ENCODE peak calls at places on chromosomes 6 and 20, in eight cellular contexts. J is left lung, I is A549, G is mucosa of descending colon, C is left ventricle myocardium inferior, D is fibroblast of mammary gland, P is endodermal cell, F is body of pancreas. R is an unnamed sample.

GRCh38 chr6:56690519-56691200 is 48.0 kb upstream of the DST start:
- DNase-seq in J (no peak), I (no peak), G (no peak), C (no peak), D (peak), P (no peak), F (no peak), R (peak)

GRCh38 chr6:155274533-155274932 is 10.7 kb downstream of the CLDN20 start:
- DNase-seq in J (no peak), I (no peak), G (no peak), C (no peak), D (peak), P (no peak), F (no peak), R (peak)

GRCh38 chr20:45818239-45818638 is 5.8 kb downstream of the UBE2C start:
- DNase-seq in J (no peak), I (no peak), G (no peak), C (no peak), D (no peak), P (no peak), F (no peak), R (no peak)

GRCh38 chr20:64219730-64220129 is 35.8 kb upstream of the PCMTD2 start:
- DNase-seq in J (no peak), I (no peak), G (no peak), C (no peak), D (no peak), P (no peak), F (no peak), R (no peak)

GRCh38 chr6:155762649-155763048 is 307.0 kb upstream of the NOX3 start:
- DNase-seq in J (no peak), I (no peak), G (no peak), C (no peak), D (no peak), P (no peak), F (no peak), R (no peak)

GRCh38 chr6:33702345-33702977 is 9.0 kb downstream of the UQCC2 start:
- DNase-seq in J (no peak), I (peak), G (no peak), C (no peak), D (peak), P (peak), F (peak), R (peak)

GRCh38 chr6:3414704-3415453 is 42.0 kb downstream of the SLC22A23 start:
- DNase-seq in J (peak), I (no peak), G (no peak), C (no peak), D (no peak), P (no peak), F (no peak), R (no peak)

GRCh38 chr20:10673831-10674683 is at the start of gene JAG1:
- DNase-seq in J (peak), I (peak), G (peak), C (peak), D (peak), P (peak), F (peak), R (peak)

GRCh38 chr20:18001131-18001921 is 32.5 kb downstream of the MGME1 start:
- DNase-seq in J (peak), I (peak), G (no peak), C (peak), D (peak), P (peak), F (peak), R (peak)

GRCh38 chr6:31620586-31621319 is at the start of gene PRRC2A:
- DNase-seq in J (peak), I (no peak), G (peak), C (peak), D (no peak), P (no peak), F (peak), R (peak)

GRCh38 chr20:39874049-39874893 is 814.8 kb downstream of the MAFB start:
- DNase-seq in J (peak), I (peak), G (peak), C (peak), D (peak), P (peak), F (peak), R (peak)

GRCh38 chr6:45375449-45375848 is 2.3 kb downstream of the SUPT3H start:
- DNase-seq in J (no peak), I (no peak), G (no peak), C (no peak), D (peak), P (no peak), F (no peak), R (no peak)

GRCh38 chr6:52640170-52640569 is 30.7 kb upstream of the TMEM14A start:
- DNase-seq in J (no peak), I (no peak), G (peak), C (no peak), D (peak), P (no peak), F (peak), R (no peak)

GRCh38 chr6:44073612-44074382 is 53.5 kb downstream of the MRPL14 start:
- DNase-seq in J (no peak), I (no peak), G (no peak), C (peak), D (peak), P (peak), F (no peak), R (peak)

GRCh38 chr6:55919909-55920308 is 44.5 kb upstream of the BMP5 start:
- DNase-seq in J (no peak), I (no peak), G (no peak), C (no peak), D (no peak), P (no peak), F (no peak), R (no peak)

GRCh38 chr6:169803291-169803811 is 51.9 kb downstream of the ERMARD start:
- DNase-seq in J (no peak), I (no peak), G (no peak), C (no peak), D (no peak), P (no peak), F (no peak), R (no peak)

GRCh38 chr6:140809694-140810101 is 1323.0 kb upstream of the GJE1 start:
- DNase-seq in J (no peak), I (no peak), G (no peak), C (no peak), D (no peak), P (no peak), F (no peak), R (no peak)

GRCh38 chr20:41330941-41331340 is 9.7 kb upstream of the LPIN3 start:
- DNase-seq in J (no peak), I (no peak), G (no peak), C (no peak), D (no peak), P (no peak), F (no peak), R (no peak)
- TF ChIP-seq CTCF in J (no peak), I (no peak), G (no peak), C (no peak), D (no peak), P (no peak), F (no peak), R (no peak)

GRCh38 chr6:146027586-146028249 is 1.1 kb upstream of the GRM1 start:
- DNase-seq in J (no peak), I (peak), G (no peak), C (no peak), D (peak), P (peak), F (no peak), R (no peak)

GRCh38 chr6:146026873-146027272 is 2.0 kb upstream of the GRM1 start:
- DNase-seq in J (no peak), I (no peak), G (no peak), C (no peak), D (no peak), P (peak), F (no peak), R (no peak)

GRCh38 chr6:146029573-146030184 is 817 bp downstream of the GRM1 start:
- DNase-seq in J (no peak), I (no peak), G (no peak), C (no peak), D (no peak), P (no peak), F (no peak), R (no peak)

GRCh38 chr6:146028250-146028789 is 542 bp upstream of the GRM1 start:
- DNase-seq in J (peak), I (peak), G (peak), C (peak), D (peak), P (peak), F (peak), R (peak)

DNA sequence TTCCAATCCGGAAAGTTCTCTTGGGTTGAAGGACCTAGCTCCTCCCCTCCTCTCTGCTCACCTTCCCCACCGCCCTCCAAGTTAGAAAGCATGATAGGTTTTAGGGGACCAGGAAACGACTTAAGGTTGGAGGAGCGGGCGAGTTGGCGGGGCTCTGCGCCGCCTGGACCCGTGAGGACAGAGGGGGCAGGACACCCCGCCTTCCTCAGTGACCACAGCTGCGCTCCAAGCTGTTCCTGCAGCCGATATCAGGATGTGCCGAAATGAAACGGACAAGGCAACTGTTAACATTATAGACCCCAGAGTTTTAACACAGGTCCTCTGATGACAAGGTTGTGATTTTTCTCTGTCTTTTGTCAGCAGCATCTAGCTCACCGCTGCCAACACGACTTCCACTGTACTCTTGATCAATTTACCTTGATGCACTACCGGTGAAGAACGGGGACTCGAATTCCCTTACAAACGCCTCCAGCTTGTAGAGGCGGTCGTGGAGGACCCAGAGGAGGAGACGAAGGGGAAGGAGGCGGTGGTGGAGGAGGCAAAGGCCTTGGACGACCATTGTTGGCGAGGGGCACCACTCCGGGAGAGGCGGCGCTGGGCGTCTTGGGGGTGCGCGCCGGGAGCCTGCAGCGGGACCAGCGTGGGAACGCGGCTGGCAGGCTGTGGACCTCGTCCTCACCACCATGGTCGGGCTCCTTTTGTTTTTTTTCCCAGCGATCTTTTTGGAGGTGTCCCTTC is at the start of gene GRM1:
- DNase-seq in J (no peak), I (no peak), G (no peak), C (no peak), D (no peak), P (no peak), F (no peak), R (no peak)
- H3K4me3 ChIP-seq in J (no peak), I (no peak), G (no peak), C (peak), D (peak), P (peak), F (no peak), R (peak)

GRCh38 chr6:20907486-20908071 is 373.3 kb downstream of the CDKAL1 start:
- DNase-seq in J (no peak), I (no peak), G (no peak), C (no peak), D (no peak), P (peak), F (no peak), R (no peak)
- TF ChIP-seq CTCF in J (no peak), I (no peak), G (no peak), C (no peak), D (no peak), P (peak), F (no peak), R (no peak)

DNA sequence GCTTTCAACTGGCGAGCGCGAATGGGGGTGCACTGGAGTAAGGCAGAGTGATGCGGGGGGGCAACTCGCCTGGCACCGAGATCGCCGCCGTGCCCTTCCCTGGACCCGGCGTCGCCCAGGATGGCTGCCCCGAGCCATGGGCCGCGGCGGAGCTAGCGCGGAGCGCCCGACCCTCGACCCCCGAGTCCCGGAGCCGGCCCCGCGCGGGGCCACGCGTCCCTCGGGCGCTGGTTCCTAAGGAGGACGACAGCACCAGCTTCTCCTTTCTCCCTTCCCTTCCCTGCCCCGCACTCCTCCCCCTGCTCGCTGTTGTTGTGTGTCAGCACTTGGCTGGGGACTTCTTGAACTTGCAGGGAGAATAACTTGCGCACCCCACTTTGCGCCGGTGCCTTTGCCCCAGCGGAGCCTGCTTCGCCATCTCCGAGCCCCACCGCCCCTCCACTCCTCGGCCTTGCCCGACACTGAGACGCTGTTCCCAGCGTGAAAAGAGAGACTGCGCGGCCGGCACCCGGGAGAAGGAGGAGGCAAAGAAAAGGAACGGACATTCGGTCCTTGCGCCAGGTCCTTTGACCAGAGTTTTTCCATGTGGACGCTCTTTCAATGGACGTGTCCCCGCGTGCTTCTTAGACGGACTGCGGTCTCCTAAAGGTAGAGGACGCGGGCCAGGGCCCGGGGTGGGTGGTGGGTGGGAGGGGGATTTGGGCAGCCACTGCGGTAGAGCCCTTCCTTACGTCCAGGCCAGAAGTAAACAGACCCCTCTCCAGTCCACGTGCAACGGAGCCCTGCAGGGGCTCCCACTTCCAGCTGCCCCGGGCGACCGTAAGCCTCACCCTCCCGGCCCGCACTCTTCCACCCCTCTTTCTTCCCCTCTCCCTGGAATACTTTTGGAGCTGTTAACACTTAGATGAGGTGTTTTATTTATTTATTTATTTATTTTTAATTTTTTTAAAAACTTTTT is 1.0 kb downstream of the BMP2 start:
- DNase-seq in J (peak), I (peak), G (peak), C (peak), D (no peak), P (peak), F (peak), R (peak)
- H3K4me3 ChIP-seq in J (peak), I (peak), G (peak), C (peak), D (peak), P (peak), F (peak), R (peak)

DNA sequence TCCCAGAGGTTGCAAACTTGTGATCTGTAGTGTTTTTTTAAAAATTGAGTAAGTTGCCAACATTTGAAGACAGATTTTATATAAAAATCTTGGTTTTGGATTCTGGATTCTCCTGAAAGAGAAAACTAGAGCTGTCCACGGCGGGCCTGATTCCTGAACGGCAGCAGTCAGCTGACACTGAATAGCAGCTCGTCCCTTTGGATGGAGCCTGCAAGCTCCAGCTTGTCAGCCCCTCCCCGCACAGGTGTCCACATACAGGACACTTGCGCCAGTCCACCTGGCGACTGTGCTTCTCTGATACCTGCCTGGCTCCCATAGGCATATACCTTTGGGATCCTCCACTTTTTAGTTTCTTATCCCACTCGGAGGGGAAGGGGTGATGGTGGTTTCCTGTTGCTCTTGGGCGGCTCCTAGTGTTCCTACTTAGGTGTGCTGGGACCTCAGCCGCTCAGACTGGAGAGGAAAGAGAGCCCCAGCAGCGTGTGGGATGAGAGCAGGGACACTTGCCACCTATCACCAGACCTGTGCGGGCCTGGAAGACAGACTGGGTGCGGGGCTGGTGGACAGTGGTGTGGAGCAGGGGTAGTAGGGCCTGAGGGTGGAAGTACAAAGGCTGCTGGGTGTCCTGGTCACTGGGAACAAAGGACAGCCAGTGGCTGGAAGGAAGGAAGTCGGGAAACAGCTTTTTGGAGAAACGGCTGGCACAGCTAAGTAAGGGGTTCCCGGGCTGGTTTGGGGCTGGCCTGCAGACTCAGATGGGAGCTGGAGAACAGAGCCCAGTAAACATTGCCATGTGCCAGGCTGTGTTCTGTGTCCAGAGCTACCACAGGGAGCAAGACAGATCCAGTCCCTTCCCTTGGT is 18.3 kb downstream of the GHRH start:
- DNase-seq in J (no peak), I (peak), G (no peak), C (no peak), D (no peak), P (peak), F (no peak), R (no peak)
- TF ChIP-seq CTCF in J (no peak), I (no peak), G (no peak), C (no peak), D (no peak), P (peak), F (no peak), R (no peak)

GRCh38 chr20:62551408-62552323 is 75.9 kb upstream of the GATA5 start:
- DNase-seq in J (no peak), I (no peak), G (no peak), C (no peak), D (no peak), P (peak), F (no peak), R (no peak)
- H3K4me3 ChIP-seq in J (peak), I (peak), G (no peak), C (peak), D (no peak), P (no peak), F (no peak), R (no peak)

R was measured in fibroblast of the aortic adventitia.